ENCODE peak calls at places on chromosomes 16 and 17, in seven cellular contexts. A is NT2/D1, G is K562, W is SK-N-SH, P is GM12878, Z is HepG2, V is H1. N is an unnamed sample.

GRCh38 chr17:4605826-4606225 is 21.5 kb downstream of the SMTNL2 start:
- DNase-seq in Z (no peak), W (no peak), G (no peak), P (no peak), A (no peak), V (no peak), N (no peak)

GRCh38 chr16:48687421-48688038 is 77.5 kb upstream of the N4BP1 start:
- DNase-seq in P (peak; percentile 13), A (peak; percentile 50), G (peak; percentile 71), W (peak; percentile 68), V (no peak), Z (peak; percentile 84), N (peak; percentile 60)

GRCh38 chr17:35900693-35901487 is 20.7 kb upstream of the CCL5 start:
- DNase-seq in V (no peak), W (no peak), P (no peak), G (no peak), Z (no peak), A (no peak), N (no peak)

GRCh38 chr17:63696381-63696961 is 3.5 kb downstream of the LIMD2 start:
- DNase-seq in A (no peak), W (peak; percentile 80), Z (peak; percentile 59), V (no peak), P (no peak), G (peak; percentile 54), N (peak; percentile 21)

GRCh38 chr16:83393196-83393981 is 414.4 kb upstream of the HSBP1 start:
- DNase-seq in Z (no peak), P (no peak), V (no peak), G (peak; percentile 39), A (no peak), W (no peak), N (no peak)

GRCh38 chr17:14813649-14814048 is 451.5 kb downstream of the PMP22 start:
- DNase-seq in V (peak; percentile 82), W (peak; percentile 4), G (peak; percentile 19), Z (peak; percentile 36), A (peak; percentile 6), P (no peak), N (no peak)

GRCh38 chr16:73231379-73231778 is 183.5 kb upstream of the ZFHX3 start:
- DNase-seq in P (no peak), G (no peak), A (no peak), W (no peak), Z (no peak), V (no peak), N (no peak)

GRCh38 chr17:80833952-80834895 is 157.4 kb upstream of the CHMP6 start:
- DNase-seq in A (no peak), V (no peak), G (no peak), Z (no peak), W (peak; percentile 64), P (no peak), N (no peak)

GRCh38 chr17:65527857-65528591 is 33.4 kb downstream of the AXIN2 start:
- DNase-seq in A (no peak), W (no peak), Z (peak; percentile 72), G (no peak), V (no peak), P (no peak), N (no peak)

GRCh38 chr17:4375039-4375748 is 8.7 kb upstream of the UBE2G1 start:
- DNase-seq in Z (no peak), W (no peak), V (no peak), P (peak; percentile 98), G (no peak), A (no peak), N (no peak)

GRCh38 chr17:45432405-45433113 is at the start of gene ARHGAP27:
- DNase-seq in P (no peak), V (no peak), Z (no peak), G (no peak), A (no peak), W (peak; percentile 72), N (no peak)

GRCh38 chr17:13572581-13572980 is 29.1 kb downstream of the HS3ST3A1 start:
- DNase-seq in G (no peak), Z (no peak), V (no peak), P (no peak), A (no peak), W (no peak), N (no peak)

GRCh38 chr16:83956336-83957289 is 3.6 kb downstream of the OSGIN1 start:
- DNase-seq in V (peak; percentile 76), P (peak; percentile 5), Z (peak; percentile 70), G (peak; percentile 84), W (peak; percentile 88), A (peak; percentile 90), N (peak; percentile 75)

GRCh38 chr16:54936086-54936978 is 5.7 kb downstream of the IRX5 start:
- DNase-seq in G (no peak), W (no peak), V (no peak), Z (no peak), P (no peak), A (no peak), N (no peak)

GRCh38 chr17:9976283-9977009 is 71.4 kb upstream of the RCVRN start:
- DNase-seq in P (no peak), Z (no peak), V (no peak), A (no peak), G (no peak), W (no peak), N (no peak)

GRCh38 chr16:85610059-85610445 is 3.1 kb upstream of the GSE1 start:
- DNase-seq in G (no peak), W (no peak), A (no peak), P (no peak), V (no peak), Z (no peak), N (no peak)

GRCh38 chr17:18039535-18040286 is 503 bp downstream of the GID4 start:
- DNase-seq in Z (no peak), A (no peak), G (peak; percentile 83), P (no peak), W (peak; percentile 91), V (no peak), N (no peak)

GRCh38 chr16:75653926-75654325 is 6.4 kb downstream of the TERF2IP start:
- DNase-seq in P (no peak), A (no peak), Z (no peak), G (no peak), V (no peak), W (peak; percentile 30), N (no peak)

GRCh38 chr16:46899443-46900143 is 15.4 kb downstream of the GPT2 start:
- DNase-seq in Z (no peak), G (no peak), P (no peak), V (no peak), W (no peak), A (no peak), N (no peak)

GRCh38 chr17:75635610-75636202 is 2.5 kb downstream of the SMIM5 start:
- DNase-seq in W (no peak), V (no peak), Z (no peak), P (no peak), A (no peak), G (no peak), N (no peak)

GRCh38 chr16:24737391-24737871 is 8.0 kb downstream of the TNRC6A start:
- DNase-seq in W (no peak), P (no peak), Z (peak; percentile 86), V (no peak), G (no peak), A (no peak), N (no peak)

DNA sequence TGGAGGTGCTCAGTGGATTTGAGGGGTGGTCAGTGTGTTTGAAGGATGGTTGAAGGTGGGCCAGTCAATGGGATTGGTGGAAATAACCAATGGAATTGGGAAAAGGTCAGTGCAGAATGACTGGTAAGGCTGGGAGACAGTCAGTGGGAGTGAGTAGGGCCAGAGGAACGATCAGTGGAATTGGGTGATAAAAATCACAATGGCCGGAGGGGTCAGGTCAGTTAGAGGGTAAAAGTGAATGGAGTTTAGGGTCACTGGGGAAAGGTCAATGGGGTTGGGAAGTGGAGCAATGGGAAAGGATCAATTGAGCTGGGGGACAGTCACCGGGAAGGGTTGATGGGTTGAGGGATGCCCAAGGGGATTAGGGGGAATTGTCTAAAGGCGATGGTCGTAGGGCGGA is 11.0 kb upstream of the RAB5C start:
- DNase-seq in W (no peak), P (no peak), V (no peak), Z (no peak), G (no peak), A (no peak), N (no peak)
- TF ChIP-seq YY1 in W (no peak), P (no peak), V (no peak), Z (no peak), G (no peak), A (no peak), N (no peak)

DNA sequence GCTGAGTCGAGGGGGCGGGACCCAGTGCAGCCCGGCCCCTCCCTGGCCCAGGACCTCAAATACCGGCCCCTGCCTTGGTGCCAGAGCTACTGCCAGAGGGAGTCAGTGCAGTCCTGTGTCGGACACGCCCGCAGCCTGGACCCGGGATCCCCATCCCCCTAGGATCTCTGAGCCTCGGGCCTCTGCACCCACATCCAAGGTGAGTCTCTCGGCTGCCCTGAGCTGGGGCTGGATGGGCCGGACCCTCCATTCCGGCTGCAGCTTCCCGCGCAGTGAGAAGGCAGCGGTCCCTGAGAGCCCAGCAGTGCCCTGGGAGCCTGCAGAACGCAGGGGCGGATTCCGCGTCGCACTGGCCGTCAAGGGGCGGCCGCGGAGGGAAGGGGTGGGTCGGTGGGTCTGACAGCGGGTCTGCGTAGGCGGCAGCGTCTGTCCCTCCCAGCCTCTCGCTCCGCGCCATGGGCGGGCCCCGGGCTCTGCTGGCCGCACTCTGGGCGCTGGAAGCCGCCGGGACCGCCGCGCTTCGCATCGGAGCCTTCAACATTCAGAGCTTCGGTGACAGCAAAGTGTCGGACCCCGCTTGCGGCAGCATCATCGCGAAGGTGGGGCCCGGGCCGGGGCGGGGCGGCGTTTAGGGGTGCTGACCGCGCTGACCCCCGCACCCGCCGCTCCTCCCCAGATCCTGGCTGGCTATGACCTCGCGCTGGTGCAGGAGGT is at the start of gene DNASE1L2:
- DNase-seq in A (no peak), V (no peak), Z (no peak), W (peak; percentile 82), G (no peak), P (no peak), N (no peak)
- TF ChIP-seq YY1 in A (no peak), V (no peak), Z (no peak), W (no peak), G (no peak), P (no peak), N (no peak)

DNA sequence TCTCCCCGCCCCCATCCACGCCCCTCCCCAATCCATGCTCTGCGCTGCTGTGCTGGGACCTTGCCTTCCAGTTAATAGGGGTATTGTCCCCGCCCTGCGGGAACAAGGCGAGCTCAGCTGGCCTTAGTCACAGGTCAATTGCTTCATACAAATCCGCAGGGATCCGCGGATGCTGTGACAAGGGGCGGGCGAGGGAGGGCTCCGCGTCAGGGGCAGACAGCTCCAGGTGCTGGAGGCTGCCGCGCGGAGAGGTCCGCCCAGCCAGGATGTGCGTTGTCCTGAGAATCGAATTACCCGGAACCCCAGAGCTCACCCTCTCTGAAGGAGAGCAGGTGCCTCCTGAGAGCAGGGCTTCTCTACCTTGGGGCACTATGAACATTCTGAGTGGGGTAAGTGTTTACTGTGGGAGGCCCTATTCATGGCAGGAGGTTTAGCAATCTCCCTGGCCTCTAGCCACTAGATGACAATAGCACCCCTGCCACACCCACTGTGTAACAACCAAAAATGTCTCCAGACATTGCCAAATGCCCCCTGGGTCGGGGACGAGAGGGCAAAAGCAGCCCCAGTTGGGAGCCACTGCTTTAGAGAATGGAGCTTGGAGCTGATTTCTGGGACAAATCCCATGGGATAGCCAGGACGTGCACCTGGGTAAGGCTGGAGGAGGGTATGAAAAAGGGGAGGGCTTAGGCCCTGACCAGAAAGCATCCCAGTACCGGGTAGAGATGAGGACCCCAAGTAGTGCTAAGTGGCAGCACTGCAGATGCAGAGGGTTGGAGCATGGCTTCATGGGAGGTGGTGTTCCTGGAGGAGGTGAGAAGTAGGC is 138.2 kb downstream of the CYLD start:
- DNase-seq in G (no peak), A (peak; percentile 40), P (no peak), V (no peak), W (no peak), Z (no peak), N (no peak)
- TF ChIP-seq YY1 in G (no peak), A (no peak), P (no peak), V (no peak), W (no peak), Z (no peak), N (no peak)

GRCh38 chr16:1206786-1207185 is 18.3 kb downstream of the TPSG1 start:
- DNase-seq in Z (no peak), G (no peak), A (no peak), W (no peak), V (no peak), P (no peak), N (no peak)
- TF ChIP-seq YY1 in Z (no peak), G (no peak), A (no peak), W (no peak), V (no peak), P (no peak), N (no peak)

N was measured in HCT116.